ENCODE peak calls at places on chromosomes 13 and 19, in eight cellular contexts. M is endothelial cell of umbilical vein; J is DMS79 treated with DMSO at 0.1 percent for 48 hours; T is stimulated activated CD8-positive, alpha-beta memory T cell treated with anti-CD3 and anti-CD28 coated beads, Interleukin-15, amount 100 ng/mL, for 1 hour; E is EH; I is activated effector memory CD4-positive, alpha-beta T cell treated with anti-CD3 and anti-CD28 coated beads, Interleukin-2, amount 50 U/mL, for 16 hours; P is colonic mucosa; R is EL. Y is an unnamed sample.

GRCh38 chr19:47430041-47430802 is 10.9 kb upstream of the MEIS3 start:
- DNase-seq in M (peak), T (no peak), E (peak), P (peak), J (no peak), I (peak), R (peak), Y (no peak)

GRCh38 chr13:59950201-59950730 is 213.5 kb downstream of the DIAPH3 start:
- DNase-seq in P (no peak), R (no peak), I (no peak), J (no peak), T (no peak), E (peak), M (no peak), Y (no peak)

GRCh38 chr13:99124695-99125334 is 75.8 kb upstream of the UBAC2 start:
- DNase-seq in E (peak), I (no peak), R (peak), M (peak), T (no peak), P (no peak), J (peak), Y (no peak)

GRCh38 chr13:27296496-27296895 is 25.9 kb downstream of the RASL11A start:
- DNase-seq in T (no peak), R (no peak), E (no peak), P (no peak), I (no peak), M (no peak), J (no peak), Y (no peak)

GRCh38 chr13:50290186-50290585 is 274.9 kb downstream of the KCNRG start:
- DNase-seq in E (no peak), T (no peak), P (no peak), R (no peak), I (no peak), J (no peak), M (no peak), Y (no peak)

GRCh38 chr19:48844472-48844871 is 8.2 kb upstream of the HSD17B14 start:
- DNase-seq in P (no peak), M (peak), T (no peak), R (peak), E (peak), I (no peak), J (no peak), Y (no peak)

GRCh38 chr13:77751513-77752456 is 54.3 kb downstream of the SLAIN1 start:
- DNase-seq in I (peak), P (peak), J (peak), M (peak), E (peak), R (peak), T (peak), Y (no peak)

GRCh38 chr13:53158201-53158600 is 129.6 kb downstream of the OLFM4 start:
- DNase-seq in P (no peak), I (no peak), T (no peak), M (no peak), R (no peak), J (no peak), E (no peak), Y (no peak)

GRCh38 chr19:47549341-47549768 is 23.6 kb downstream of the ZNF541 start:
- DNase-seq in R (no peak), T (no peak), M (no peak), I (no peak), J (peak), P (no peak), E (no peak), Y (no peak)

GRCh38 chr13:99471231-99472202 is 29.8 kb upstream of the TM9SF2 start:
- DNase-seq in I (no peak), J (no peak), P (no peak), E (peak), T (no peak), M (peak), R (no peak), Y (no peak)

GRCh38 chr19:10871711-10872550 is 578 bp downstream of the CARM1 start:
- DNase-seq in I (peak), P (peak), M (peak), R (peak), J (no peak), E (no peak), T (no peak), Y (no peak)

GRCh38 chr19:11480081-11480926 is 542 bp downstream of the ELAVL3 start:
- DNase-seq in M (no peak), E (no peak), T (no peak), J (no peak), R (no peak), I (no peak), P (no peak), Y (no peak)

GRCh38 chr19:52585101-52585500 is 15.0 kb downstream of the ZNF701 start:
- DNase-seq in M (no peak), I (no peak), P (no peak), J (no peak), T (no peak), R (no peak), E (no peak), Y (no peak)

GRCh38 chr13:109215377-109215776 is 571.0 kb downstream of the IRS2 start:
- DNase-seq in M (no peak), I (no peak), T (no peak), P (no peak), R (no peak), J (no peak), E (no peak), Y (no peak)

GRCh38 chr19:11551603-11552235 is 7.3 kb downstream of the ELOF1 start:
- DNase-seq in P (no peak), R (peak), T (no peak), I (no peak), J (no peak), E (peak), M (no peak), Y (no peak)

GRCh38 chr19:55149078-55150003 is at the start of gene TNNT1:
- DNase-seq in P (no peak), M (no peak), R (peak), I (no peak), J (no peak), E (peak), T (no peak), Y (no peak)

GRCh38 chr19:29014857-29015436 is 198.0 kb downstream of the UQCRFS1 start:
- DNase-seq in J (no peak), R (no peak), T (no peak), M (no peak), E (peak), P (no peak), I (no peak), Y (no peak)

GRCh38 chr13:113155201-113155600 is 3.2 kb upstream of the PROZ start:
- DNase-seq in R (no peak), E (no peak), T (no peak), M (no peak), I (no peak), J (no peak), P (no peak), Y (peak)

GRCh38 chr13:77325371-77325941 is 1.4 kb downstream of the MYCBP2 start:
- DNase-seq in P (no peak), R (peak), J (no peak), E (peak), I (no peak), M (peak), T (no peak), Y (no peak)

GRCh38 chr13:94716016-94716415 is 3.7 kb upstream of the SOX21 start:
- DNase-seq in M (no peak), E (no peak), T (no peak), J (no peak), I (no peak), P (no peak), R (no peak), Y (no peak)

GRCh38 chr13:47218611-47219010 is 321.8 kb upstream of the HTR2A start:
- DNase-seq in P (no peak), M (no peak), J (no peak), T (no peak), R (no peak), I (no peak), E (peak), Y (no peak)

GRCh38 chr13:33090755-33091454 is 74.7 kb downstream of the KL start:
- DNase-seq in I (no peak), P (no peak), R (no peak), M (peak), J (no peak), T (no peak), E (peak), Y (no peak)

GRCh38 chr19:8593931-8594330 is 16.6 kb downstream of the ADAMTS10 start:
- DNase-seq in E (no peak), T (no peak), P (no peak), R (no peak), I (no peak), J (no peak), M (no peak), Y (no peak)

GRCh38 chr13:47216176-47216822 is 319.4 kb upstream of the HTR2A start:
- DNase-seq in E (peak), P (no peak), J (no peak), M (no peak), T (no peak), I (no peak), R (peak), Y (no peak)

GRCh38 chr19:39645800-39646411 is 9.8 kb upstream of the LGALS16 start:
- DNase-seq in J (no peak), R (peak), M (peak), I (no peak), P (no peak), E (peak), T (no peak), Y (no peak)

GRCh38 chr13:35475131-35475959 is 1.1 kb downstream of the MAB21L1 start:
- DNase-seq in R (peak), M (peak), J (no peak), I (no peak), P (peak), T (no peak), E (peak), Y (no peak)